ENCODE peak calls at places on chromosomes 4 and X, in seven cellular contexts. O is DND-41, G is upper lobe of right lung, U is tibial nerve, A is heart left ventricle, H is body of pancreas, B is SK-N-SH. E is an unnamed sample.

GRCh38 chr4:4762909-4763814 is 96.3 kb upstream of the MSX1 start:
- DNase-seq in G (peak; percentile 12), A (no peak), O (peak; percentile 21), B (peak; percentile 84), H (no peak), U (no peak), E (no peak)

GRCh38 chr4:40185830-40186664 is 10.8 kb upstream of the RHOH start:
- DNase-seq in U (no peak), G (no peak), O (no peak), B (no peak), H (no peak), A (no peak), E (no peak)

GRCh38 chrX:74179071-74179470 is 124.9 kb upstream of the ZCCHC13 start:
- DNase-seq in A (no peak), B (no peak), O (no peak), G (no peak), H (no peak), U (no peak), E (no peak)

GRCh38 chr4:176443646-176444409 is 124.1 kb downstream of the SPCS3 start:
- DNase-seq in U (no peak), A (no peak), H (no peak), B (no peak), G (no peak), O (no peak), E (no peak)

GRCh38 chr4:182246401-182247205 is 3.4 kb downstream of the TENM3 start:
- DNase-seq in O (no peak), H (no peak), G (no peak), A (no peak), B (no peak), U (no peak), E (no peak)

GRCh38 chr4:48254381-48255072 is 15.1 kb downstream of the TEC start:
- DNase-seq in B (no peak), A (peak; percentile 76), O (no peak), U (no peak), H (peak; percentile 56), G (no peak), E (no peak)

GRCh38 chr4:100797356-100797755 is 279.5 kb upstream of the EMCN start:
- DNase-seq in B (no peak), O (no peak), U (no peak), A (no peak), G (no peak), H (no peak), E (no peak)

GRCh38 chrX:148540114-148540513 is 39.7 kb downstream of the AFF2 start:
- DNase-seq in H (no peak), A (no peak), G (no peak), O (no peak), B (no peak), U (no peak), E (no peak)

GRCh38 chr4:174252412-174252811 is 31.1 kb downstream of the FBXO8 start:
- DNase-seq in G (no peak), H (no peak), U (no peak), B (no peak), A (no peak), O (no peak), E (no peak)

GRCh38 chr4:8110071-8110986 is 48.3 kb downstream of the ABLIM2 start:
- DNase-seq in U (no peak), H (no peak), G (no peak), O (no peak), B (no peak), A (no peak), E (no peak)

GRCh38 chrX:120462370-120462769 is 6.7 kb downstream of the LAMP2 start:
- DNase-seq in U (no peak), O (no peak), G (no peak), B (no peak), H (no peak), A (no peak), E (no peak)

GRCh38 chrX:102651968-102652744 is 873 bp downstream of the GPRASP1 start:
- DNase-seq in U (peak; percentile 70), B (peak; percentile 52), O (no peak), G (no peak), A (peak; percentile 46), H (peak; percentile 15), E (peak; percentile 38)

GRCh38 chr4:186023975-186024374 is 45.0 kb upstream of the TLR3 start:
- DNase-seq in A (no peak), B (no peak), U (no peak), H (no peak), G (no peak), O (no peak), E (no peak)

GRCh38 chr4:41613362-41613761 is 75.4 kb downstream of the LIMCH1 start:
- DNase-seq in G (no peak), U (no peak), B (no peak), O (no peak), A (no peak), H (no peak), E (no peak)

GRCh38 chrX:8848921-8849320 is 47.7 kb upstream of the FAM9A start:
- DNase-seq in U (no peak), G (no peak), H (no peak), B (no peak), O (no peak), A (no peak), E (no peak)

GRCh38 chr4:80261989-80262600 is 4.4 kb upstream of the FGF5 start:
- DNase-seq in O (no peak), B (no peak), G (no peak), A (no peak), U (no peak), H (no peak), E (no peak)

GRCh38 chr4:55407119-55407518 is 11.4 kb downstream of the TMEM165 start:
- DNase-seq in H (no peak), U (no peak), O (no peak), B (no peak), G (no peak), A (no peak), E (no peak)

GRCh38 chrX:137988470-137988869 is 422.5 kb downstream of the ZIC3 start:
- DNase-seq in A (no peak), G (no peak), U (no peak), O (no peak), H (no peak), B (no peak), E (no peak)

GRCh38 chrX:53794181-53794580 is 107.7 kb upstream of the HUWE1 start:
- DNase-seq in H (no peak), U (no peak), O (no peak), B (no peak), G (no peak), A (no peak), E (no peak)

GRCh38 chr4:107866726-107867125 is 42.0 kb downstream of the SGMS2 start:
- DNase-seq in U (no peak), A (no peak), G (no peak), B (no peak), H (no peak), O (no peak), E (no peak)

GRCh38 chrX:3161686-3162085 is 120.4 kb downstream of the ARSF start:
- DNase-seq in H (no peak), B (no peak), G (no peak), O (no peak), U (no peak), A (no peak), E (no peak)

GRCh38 chr4:54227261-54228063 is 1.6 kb upstream of the PDGFRA start:
- DNase-seq in U (peak; percentile 38), B (peak; percentile 77), H (no peak), G (no peak), A (no peak), O (no peak), E (no peak)

GRCh38 chrX:46791927-46792825 is 33.3 kb upstream of the SLC9A7 start:
- DNase-seq in H (peak; percentile 13), A (no peak), O (no peak), U (peak; percentile 4), B (no peak), G (no peak), E (no peak)

GRCh38 chrX:103754401-103754800 is 22.2 kb upstream of the PLP1 start:
- DNase-seq in G (no peak), H (no peak), A (no peak), B (peak; percentile 45), U (no peak), O (no peak), E (no peak)

GRCh38 chrX:124086411-124086810 is 124.9 kb downstream of the STAG2 start:
- DNase-seq in H (no peak), B (no peak), O (no peak), G (no peak), U (no peak), A (no peak), E (no peak)

GRCh38 chrX:124087000-124087746 is 125.7 kb downstream of the STAG2 start:
- DNase-seq in B (no peak), G (no peak), O (no peak), A (no peak), H (no peak), U (no peak), E (no peak)

GRCh38 chrX:124085063-124085462 is 123.6 kb downstream of the STAG2 start:
- DNase-seq in B (no peak), G (no peak), U (no peak), A (no peak), O (no peak), H (no peak), E (no peak)
- H3K36me3 ChIP-seq in B (peaks cover 36% of the 10 kb centered on the region), G (peaks cover 62% of the 10 kb centered on the region), U (no peaks in the 10 kb centered on the region), A (peaks cover 84% of the 10 kb centered on the region), O (peaks cover 85% of the 10 kb centered on the region), H (peaks cover 2% of the 10 kb centered on the region), E (peaks cover 11% of the 10 kb centered on the region)

GRCh38 chr4:7042697-7043464 is at the start of gene TADA2B:
- DNase-seq in B (peak; percentile 100), O (peak; percentile 93), H (peak; percentile 97), G (peak; percentile 99), A (peak; percentile 97), U (peak; percentile 87), E (peak; percentile 91)
- H3K4me1 ChIP-seq in B (peaks cover 29% of the 10 kb centered on the region), O (peaks cover 40% of the 10 kb centered on the region), H (peaks cover 48% of the 10 kb centered on the region), G (peaks cover 32% of the 10 kb centered on the region), A (peaks cover 33% of the 10 kb centered on the region), U (no peaks in the 10 kb centered on the region), E (peaks cover 40% of the 10 kb centered on the region)

GRCh38 chr4:57043304-57044251 is 64.9 kb downstream of the POLR2B start:
- DNase-seq in H (no peak), O (no peak), B (no peak), U (peak; percentile 25), A (peak; percentile 70), G (no peak), E (no peak)
- H3K27ac ChIP-seq in H (no peak overlapping the region), O (no peak overlapping the region), B (peak overlapping the region; percentile 2), U (peak overlapping the region; percentile 4), A (peak overlapping the region; percentile 78), G (peak overlapping the region; percentile 65), E (no peak overlapping the region)

GRCh38 chr4:6418193-6418755 is 54.1 kb downstream of the PPP2R2C start:
- DNase-seq in H (no peak), O (no peak), G (peak; percentile 46), A (no peak), B (no peak), U (no peak), E (no peak)
- H3K36me3 ChIP-seq in H (no peaks in the 10 kb centered on the region), O (no peaks in the 10 kb centered on the region), G (no peaks in the 10 kb centered on the region), A (no peaks in the 10 kb centered on the region), B (no peaks in the 10 kb centered on the region), U (no peaks in the 10 kb centered on the region), E (no peaks in the 10 kb centered on the region)

E was measured in CD8-positive, alpha-beta memory T cell.